ENCODE peak calls at places on chromosomes 12 and 14, in nine cellular contexts. M is fibroblast of the aortic adventitia; T is activated CD4-positive, alpha-beta T cell treated with anti-CD3 and anti-CD28 coated beads, Interleukin-2, amount 10 ng/mL, durations not matched to agents 7 days and 5 days; C is endothelial cell; G is mammary epithelial cell; P is upper lobe of right lung; E is foreskin fibroblast; Z is left cardiac atrium; V is dorsolateral prefrontal cortex. U is an unnamed sample.
A peak's percentile ranks its signal among the peaks of the same experiment; 100 is the strongest.

GRCh38 chr12:93746572-93747168 is 69.5 kb downstream of the CRADD start:
- DNase-seq in M (no peak), T (no peak), C (no peak), G (no peak), P (no peak), E (no peak), Z (no peak), V (no peak), U (no peak)

GRCh38 chr12:94650143-94651056 is at the start of gene TMCC3:
- DNase-seq in M (peak; percentile 12), T (no peak), C (peak; percentile 61), G (peak; percentile 68), P (peak; percentile 80), E (peak; percentile 59), Z (peak; percentile 67), V (peak; percentile 17), U (peak; percentile 68)

GRCh38 chr14:32594766-32595165 is 265.7 kb downstream of the AKAP6 start:
- DNase-seq in M (peak; percentile 85), T (no peak), C (no peak), G (peak; percentile 23), P (no peak), E (peak; percentile 66), Z (no peak), V (no peak), U (no peak)

GRCh38 chr12:99619389-99620158 is 28.0 kb upstream of the GARIN6 start:
- DNase-seq in M (no peak), T (peak; percentile 6), C (no peak), G (peak; percentile 37), P (no peak), E (no peak), Z (no peak), V (no peak), U (no peak)

GRCh38 chr14:20469890-20470858 is 968 bp downstream of the PNP start:
- DNase-seq in M (peak; percentile 58), T (peak; percentile 48), C (peak; percentile 19), G (peak; percentile 86), P (no peak), E (peak; percentile 80), Z (peak; percentile 42), V (peak; percentile 15), U (no peak)

GRCh38 chr12:69642531-69642930 is 31.8 kb upstream of the LRRC10 start:
- DNase-seq in M (no peak), T (no peak), C (no peak), G (no peak), P (no peak), E (no peak), Z (peak; percentile 37), V (no peak), U (no peak)

GRCh38 chr12:113063396-113064350 is 7.1 kb downstream of the DTX1 start:
- DNase-seq in M (no peak), T (no peak), C (no peak), G (no peak), P (no peak), E (no peak), Z (no peak), V (no peak), U (no peak)

GRCh38 chr12:47843226-47843980 is 23.7 kb upstream of the HDAC7 start:
- DNase-seq in M (no peak), T (no peak), C (no peak), G (no peak), P (no peak), E (no peak), Z (no peak), V (no peak), U (peak; percentile 33)

GRCh38 chr14:21518725-21519124 is 7.4 kb downstream of the SALL2 start:
- DNase-seq in M (no peak), T (no peak), C (no peak), G (no peak), P (no peak), E (no peak), Z (no peak), V (no peak), U (peak; percentile 66)

GRCh38 chr12:19223695-19224094 is 94.2 kb downstream of the PLEKHA5 start:
- DNase-seq in M (peak; percentile 81), T (no peak), C (no peak), G (no peak), P (no peak), E (no peak), Z (no peak), V (no peak), U (no peak)

U was measured in retina.